ENCODE peak calls at places on chromosome 10, in five cellular contexts. J is B cell, I is GM03348, H is NCI-H1092, S is activated T-cell treated with anti-CD3 and anti-CD28 coated beads for 48 hours. P is an unnamed sample.

GRCh38 chr10:59880019-59880717 is 26.2 kb downstream of the CCDC6 start:
- DNase-seq in J (no peak), H (no peak), S (no peak), I (no peak), P (no peak)

GRCh38 chr10:47239211-47239610 is 60.8 kb upstream of the GDF10 start:
- DNase-seq in H (no peak), S (no peak), I (no peak), J (peak; percentile 33), P (no peak)

GRCh38 chr10:4247379-4247778 is 462.4 kb upstream of the KLF6 start:
- DNase-seq in J (no peak), S (no peak), H (no peak), I (no peak), P (no peak)

GRCh38 chr10:1394155-1394912 is 338.1 kb downstream of the WDR37 start:
- DNase-seq in I (no peak), S (no peak), J (no peak), H (no peak), P (no peak)

GRCh38 chr10:88190540-88191213 is 327.3 kb downstream of the PTEN start:
- DNase-seq in I (no peak), S (no peak), H (no peak), J (no peak), P (no peak)

GRCh38 chr10:35924726-35925125 is 282.6 kb upstream of the FZD8 start:
- DNase-seq in I (no peak), H (no peak), J (no peak), S (no peak), P (no peak)

GRCh38 chr10:131657318-131657984 is 243.4 kb upstream of the PPP2R2D start:
- DNase-seq in I (no peak), H (no peak), S (no peak), J (no peak), P (no peak)

GRCh38 chr10:104391150-104391968 is 37.7 kb downstream of the CFAP58 start:
- DNase-seq in J (no peak), S (no peak), H (no peak), I (no peak), P (no peak)

GRCh38 chr10:126372359-126372758 is 15.9 kb downstream of the ADAM12 start:
- DNase-seq in I (no peak), J (no peak), H (no peak), S (no peak), P (no peak)

GRCh38 chr10:58642283-58642682 is 129.6 kb downstream of the BICC1 start:
- DNase-seq in I (peak; percentile 45), S (no peak), H (no peak), J (no peak), P (no peak)